ENCODE peak calls at places on chromosomes 16 and 17, in ten cellular contexts. F is NB4, V is IMR-90, J is thoracic aorta, M is fibroblast of pulmonary artery, C is AG04450, P is bronchial epithelial cell, R is cardiac muscle cell, L is A549, D is ovary. T is an unnamed sample.

GRCh38 chr16:30187971-30188561 is 4.7 kb downstream of the CORO1A start:
- DNase-seq in P (no peak), F (no peak), D (no peak), L (no peak), R (no peak), V (no peak), M (no peak), C (no peak), J (no peak), T (no peak)

GRCh38 chr16:17223576-17223975 is 247.2 kb downstream of the XYLT1 start:
- DNase-seq in L (no peak), F (no peak), V (no peak), P (no peak), M (no peak), D (no peak), C (no peak), R (no peak), J (no peak), T (no peak)

GRCh38 chr17:16928406-16929280 is 43.3 kb downstream of the TNFRSF13B start:
- DNase-seq in J (no peak), P (no peak), C (no peak), F (no peak), M (no peak), D (no peak), L (no peak), R (no peak), V (no peak), T (no peak)

GRCh38 chr16:9134306-9134705 is 42.9 kb downstream of the HAPSTR1 start:
- DNase-seq in C (no peak), R (no peak), V (no peak), L (no peak), F (no peak), M (no peak), P (no peak), D (no peak), J (no peak), T (no peak)

GRCh38 chr17:49183341-49183740 is 27.0 kb downstream of the GNGT2 start:
- DNase-seq in R (no peak), J (no peak), C (no peak), M (no peak), V (no peak), D (no peak), F (no peak), L (no peak), P (no peak), T (no peak)

GRCh38 chr17:37283414-37283961 is 92.3 kb upstream of the C17orf78 start:
- DNase-seq in F (no peak), D (no peak), V (peak; percentile 59), R (peak; percentile 59), L (no peak), C (no peak), J (no peak), M (peak; percentile 37), P (no peak), T (no peak)

GRCh38 chr17:35117984-35118383 is 1.7 kb downstream of the RAD51D start:
- DNase-seq in P (peak; percentile 34), C (no peak), R (peak; percentile 36), D (no peak), J (no peak), M (peak; percentile 55), L (no peak), V (peak; percentile 23), F (peak; percentile 82), T (peak; percentile 3)

GRCh38 chr16:57266531-57267268 is 17.8 kb downstream of the PLLP start:
- DNase-seq in J (no peak), D (no peak), R (peak; percentile 20), F (peak; percentile 64), P (no peak), V (no peak), C (no peak), L (no peak), M (no peak), T (no peak)

DNA sequence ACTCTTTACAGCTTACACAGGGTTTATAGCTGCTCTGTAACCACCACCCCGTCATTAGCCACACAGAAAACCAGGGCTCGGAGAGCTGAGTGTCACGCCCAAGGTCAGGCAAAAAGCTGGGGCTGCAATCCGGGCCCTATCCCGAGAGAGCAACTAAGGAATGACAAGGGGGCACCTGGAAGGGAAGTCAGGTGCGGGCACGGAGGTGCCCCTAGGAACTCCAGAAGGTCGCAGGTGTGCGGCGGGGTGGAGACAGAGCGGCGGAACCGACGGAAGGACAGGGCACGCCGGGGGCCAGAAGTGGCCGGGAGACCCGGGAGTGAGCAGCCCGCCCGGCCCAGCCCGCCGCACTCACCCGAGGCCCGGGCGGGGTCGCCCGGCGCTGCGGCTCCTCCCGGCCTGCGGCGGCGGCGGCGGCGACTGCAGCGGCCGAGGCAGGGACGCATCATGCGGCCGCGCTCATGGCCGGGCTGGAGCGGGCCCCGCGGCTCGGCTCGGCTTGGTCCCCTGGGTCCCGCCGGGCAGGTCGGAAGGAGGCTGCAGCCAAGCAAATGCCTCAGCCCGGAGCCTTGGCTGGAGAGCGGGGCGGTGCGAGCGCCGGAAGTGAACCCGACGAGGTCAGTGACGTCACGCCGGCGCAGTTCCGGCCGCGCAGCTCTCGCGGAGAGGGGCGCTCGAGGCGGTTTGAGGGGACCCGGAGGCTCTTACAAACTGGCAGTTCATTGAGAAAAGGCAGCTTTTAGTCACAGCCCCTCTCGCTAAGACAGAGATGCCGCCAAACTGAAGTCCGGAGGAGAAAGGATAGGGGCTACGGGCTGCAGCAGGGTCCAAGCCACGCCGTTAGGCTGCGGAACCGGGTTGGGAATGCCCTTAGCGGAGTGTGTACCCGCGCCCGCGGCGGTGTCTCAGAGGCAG is at the start of gene ZDHHC7:
- DNase-seq in L (peak; percentile 88), J (peak; percentile 43), V (peak; percentile 84), P (peak; percentile 53), F (peak; percentile 94), D (peak; percentile 88), M (peak; percentile 87), C (peak; percentile 45), R (peak; percentile 92), T (no peak)
- H3K4me3 ChIP-seq in L (peak within 1 kb of the TSS; percentile 87), J (peak within 1 kb of the TSS; percentile 91), V (peak within 1 kb of the TSS; percentile 69), P (peak within 1 kb of the TSS; percentile 84), F (peak within 1 kb of the TSS; percentile 93), D (peak within 1 kb of the TSS; percentile 87), M (peak within 1 kb of the TSS; percentile 97), C (peak within 1 kb of the TSS; percentile 92), R (peak within 1 kb of the TSS; percentile 80), T (peak within 1 kb of the TSS; percentile 92)

DNA sequence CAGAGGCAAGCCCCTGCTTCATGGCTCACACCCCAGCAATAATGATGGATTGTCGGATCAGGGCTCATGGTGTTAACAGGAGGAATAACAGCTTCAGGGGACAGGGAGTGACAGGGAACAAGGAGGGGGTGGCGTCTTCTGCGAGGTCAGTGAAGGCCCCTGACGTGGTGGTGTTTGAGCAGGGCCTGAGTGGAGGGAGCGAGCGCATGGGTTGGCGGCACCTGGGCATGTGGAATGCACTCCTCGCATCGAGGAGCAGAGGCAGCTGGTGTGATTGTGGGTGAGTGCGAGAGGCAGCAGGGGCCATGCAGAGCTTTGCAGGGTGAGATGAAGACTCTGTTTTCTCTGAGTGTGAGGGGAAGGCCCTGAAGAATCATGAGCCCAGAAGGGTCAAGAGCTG is 33.3 kb downstream of the CLUAP1 start:
- DNase-seq in F (no peak), P (no peak), J (no peak), R (no peak), C (no peak), L (no peak), V (no peak), D (no peak), M (no peak), T (no peak)
- TF ChIP-seq CTCF in F (no peak), P (no peak), J (no peak), R (no peak), C (no peak), L (no peak), V (no peak), D (no peak), M (no peak), T (no peak)

GRCh38 chr16:75263963-75264445 is 12.6 kb upstream of the BCAR1 start:
- DNase-seq in L (no peak), D (no peak), M (no peak), F (peak; percentile 31), J (no peak), R (no peak), V (no peak), P (no peak), C (no peak), T (no peak)

GRCh38 chr16:75262104-75262799 is 10.8 kb upstream of the BCAR1 start:
- DNase-seq in C (no peak), J (no peak), F (no peak), V (no peak), R (peak; percentile 65), L (no peak), M (no peak), D (peak; percentile 63), P (no peak), T (no peak)

GRCh38 chr16:75264531-75264998 is 13.1 kb upstream of the BCAR1 start:
- DNase-seq in R (peak; percentile 78), V (peak; percentile 35), M (peak; percentile 61), P (no peak), J (no peak), D (no peak), C (no peak), L (no peak), F (no peak), T (no peak)

GRCh38 chr16:75262800-75263127 is 11.3 kb upstream of the BCAR1 start:
- DNase-seq in M (no peak), V (no peak), L (no peak), D (no peak), J (no peak), R (no peak), P (no peak), C (no peak), F (no peak), T (no peak)

DNA sequence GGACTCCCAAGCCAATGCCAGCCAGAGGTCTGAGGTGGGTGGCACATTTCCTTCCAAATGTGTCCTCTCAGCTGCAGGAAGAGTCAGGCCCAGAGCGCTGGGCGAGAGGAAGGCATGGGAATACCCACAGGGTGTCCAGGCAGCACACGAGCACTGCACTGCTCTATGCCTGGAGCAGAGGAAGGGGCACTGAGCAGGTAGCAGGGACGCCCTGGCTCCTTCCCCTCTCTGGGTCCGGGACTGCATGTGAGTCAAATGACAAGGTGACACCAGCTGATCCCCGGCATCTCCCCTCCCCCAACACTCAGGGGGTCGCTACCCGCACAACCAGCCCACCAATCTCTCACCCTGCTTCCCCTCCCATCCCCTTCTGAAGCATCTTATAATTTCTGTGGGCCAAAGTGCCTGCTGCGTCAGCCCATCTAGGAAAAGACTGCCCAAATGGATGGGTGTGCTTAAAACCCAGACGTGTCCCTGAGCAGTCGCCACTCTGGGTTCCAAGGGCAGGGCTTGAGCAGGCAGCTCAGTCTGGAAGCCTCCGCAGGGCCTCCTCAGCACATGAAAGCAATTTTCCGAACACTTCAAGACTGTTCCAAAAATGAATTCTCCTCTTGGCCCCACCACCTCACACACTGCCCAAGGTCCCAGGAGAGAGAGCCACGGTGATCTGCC is 12.0 kb upstream of the BCAR1 start:
- DNase-seq in D (no peak), P (no peak), R (no peak), F (no peak), C (no peak), M (no peak), J (no peak), V (no peak), L (no peak), T (no peak)
- H3K4me3 ChIP-seq in D (no peak overlapping the region), P (no peak overlapping the region), R (no peak overlapping the region), F (no peak overlapping the region), C (peak overlapping the region; percentile 89), M (peak overlapping the region; percentile 93), J (peak overlapping the region; percentile 99), V (peak overlapping the region; percentile 94), L (peak overlapping the region; percentile 97), T (peak overlapping the region; percentile 90)

GRCh38 chr17:11135819-11136218 is 105.2 kb upstream of the SHISA6 start:
- DNase-seq in R (no peak), D (no peak), C (no peak), F (no peak), J (no peak), V (no peak), M (no peak), P (no peak), L (no peak), T (no peak)

GRCh38 chr17:11142231-11142630 is 98.8 kb upstream of the SHISA6 start:
- DNase-seq in R (no peak), P (no peak), J (no peak), D (no peak), M (no peak), V (no peak), L (no peak), F (no peak), C (no peak), T (no peak)

GRCh38 chr17:11144358-11145233 is 96.4 kb upstream of the SHISA6 start:
- DNase-seq in V (no peak), M (peak; percentile 44), R (peak; percentile 58), J (no peak), P (peak; percentile 51), C (no peak), L (peak; percentile 28), D (no peak), F (peak; percentile 56), T (no peak)

GRCh38 chr17:11140028-11140427 is 101.0 kb upstream of the SHISA6 start:
- DNase-seq in C (no peak), R (no peak), D (no peak), F (no peak), M (no peak), L (no peak), V (no peak), P (no peak), J (no peak), T (no peak)

GRCh38 chr17:11140501-11140900 is 100.5 kb upstream of the SHISA6 start:
- DNase-seq in J (no peak), R (no peak), M (no peak), C (no peak), D (no peak), P (no peak), V (no peak), L (no peak), F (no peak), T (no peak)
- TF ChIP-seq CTCF in J (no peak), R (no peak), M (no peak), C (no peak), D (no peak), P (no peak), V (no peak), L (no peak), F (no peak), T (no peak)

T was measured in epithelial cell of proximal tubule.